ENCODE peak calls at places on chromosomes 13 and 19, in six cellular contexts. G is ascending aorta, W is fibroblast of lung, T is adrenal gland, Y is gastrocnemius medialis, E is mesendoderm. I is an unnamed sample. For H3K4me1, the result is how much of the 10 kb centered on the place peaks cover.

GRCh38 chr19:45591004-45591637 is 6.5 kb upstream of the OPA3 start:
- DNase-seq in G (no peak), W (peak), T (peak), Y (no peak), E (peak), I (no peak)

GRCh38 chr13:20482275-20482761 is 43.3 kb downstream of the CRYL1 start:
- DNase-seq in G (no peak), W (no peak), T (no peak), Y (no peak), E (peak), I (no peak)

GRCh38 chr13:100887729-100888151 is 213.1 kb upstream of the TMTC4 start:
- DNase-seq in G (no peak), W (peak), T (peak), Y (no peak), E (peak), I (no peak)

GRCh38 chr13:74423434-74423833 is 289.2 kb upstream of the KLF12 start:
- DNase-seq in G (no peak), W (peak), T (no peak), Y (no peak), E (no peak), I (no peak)

GRCh38 chr13:114089751-114090400 is 42.5 kb downstream of the RASA3 start:
- DNase-seq in G (no peak), W (no peak), T (peak), Y (no peak), E (no peak), I (no peak)

GRCh38 chr13:113458218-113459065 is 5.2 kb upstream of the ADPRHL1 start:
- DNase-seq in G (no peak), W (peak), T (no peak), Y (no peak), E (peak), I (no peak)

GRCh38 chr13:41004875-41005693 is 14.0 kb downstream of the ELF1 start:
- DNase-seq in G (no peak), W (no peak), T (no peak), Y (no peak), E (no peak), I (peak)

GRCh38 chr13:59391696-59392095 is 772.0 kb downstream of the DIAPH3 start:
- DNase-seq in G (no peak), W (peak), T (peak), Y (peak), E (peak), I (peak)

GRCh38 chr19:38933544-38933943 is 2.8 kb downstream of the MRPS12 start:
- DNase-seq in G (no peak), W (no peak), T (no peak), Y (no peak), E (no peak), I (no peak)

GRCh38 chr19:38930776-38931761 is at the start of gene MRPS12:
- DNase-seq in G (peak), W (peak), T (peak), Y (peak), E (peak), I (peak)

GRCh38 chr19:38928406-38929001 is 2.1 kb downstream of the SARS2 start:
- DNase-seq in G (no peak), W (no peak), T (no peak), Y (no peak), E (no peak), I (no peak)

GRCh38 chr19:38929929-38930775 is at the start of gene SARS2:
- DNase-seq in G (peak), W (peak), T (peak), Y (peak), E (peak), I (peak)

DNA sequence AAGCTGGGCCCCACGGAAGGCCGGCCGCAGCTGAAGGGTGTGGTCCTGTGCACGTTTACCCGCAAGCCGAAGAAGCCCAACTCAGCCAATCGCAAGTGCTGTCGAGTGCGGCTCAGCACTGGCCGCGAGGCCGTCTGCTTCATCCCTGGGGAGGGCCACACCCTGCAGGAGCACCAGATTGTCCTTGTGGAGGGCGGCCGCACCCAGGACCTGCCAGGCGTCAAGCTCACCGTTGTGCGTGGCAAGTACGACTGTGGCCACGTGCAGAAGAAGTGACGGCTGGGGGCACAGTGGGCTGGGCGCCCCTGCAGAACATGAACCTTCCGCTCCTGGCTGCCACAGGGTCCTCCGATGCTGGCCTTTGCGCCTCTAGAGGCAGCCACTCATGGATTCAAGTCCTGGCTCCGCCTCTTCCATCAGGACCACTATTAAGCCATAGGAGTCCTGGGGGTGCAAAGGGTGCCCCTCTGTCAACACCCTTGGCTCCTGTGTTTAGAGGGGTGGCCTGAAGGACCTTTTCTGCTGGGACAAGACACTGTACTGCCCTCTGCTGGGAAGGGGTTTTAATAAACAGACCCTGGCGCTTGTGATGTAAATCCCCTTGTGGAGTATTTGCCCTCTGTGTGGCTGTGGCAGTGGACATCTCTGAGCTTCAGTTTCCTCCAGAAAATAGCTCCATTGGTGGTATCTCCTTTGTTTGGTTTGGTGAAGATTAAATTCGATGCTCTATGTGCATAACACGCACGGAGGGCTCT is 1.9 kb downstream of the MRPS12 start:
- DNase-seq in G (no peak), W (peak), T (no peak), Y (no peak), E (peak), I (no peak)
- H3K4me1 ChIP-seq in G (under half), W (under half), T (under half), Y (under half), E (under half), I (under half)

DNA sequence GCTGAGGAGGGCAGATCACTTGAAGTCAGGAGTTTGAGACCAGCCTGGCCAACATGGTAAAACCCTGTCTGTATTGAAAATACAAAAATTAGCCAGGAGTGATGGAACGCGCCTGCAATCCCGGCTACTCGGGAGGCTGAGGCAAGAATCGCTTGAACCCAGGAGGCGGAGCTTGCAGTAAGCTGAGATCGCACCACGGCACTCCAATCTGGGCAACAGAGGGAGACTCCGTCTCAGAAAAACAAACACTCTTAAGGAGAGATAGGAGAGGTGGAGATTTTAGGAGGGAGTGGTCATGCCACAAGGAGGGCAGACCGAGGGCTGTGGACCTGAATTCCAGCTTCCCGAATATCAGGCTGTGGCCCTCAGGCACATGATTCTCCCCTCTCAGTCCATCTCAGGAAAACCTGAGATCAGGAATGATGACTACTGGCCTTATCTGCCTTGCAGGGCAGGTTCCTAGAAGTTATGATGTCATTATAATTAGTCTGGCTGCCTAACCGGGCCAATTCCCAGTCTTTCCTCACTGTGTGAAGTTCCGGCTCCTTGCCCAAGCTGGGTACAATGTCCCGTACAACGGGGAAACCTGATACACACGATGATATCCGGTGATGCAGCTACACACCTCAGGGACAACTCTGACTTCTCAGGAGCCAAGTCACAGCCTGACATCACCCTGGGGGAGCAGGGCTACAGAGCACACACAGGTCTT is 2.5 kb downstream of the SLC35E1 start:
- DNase-seq in G (no peak), W (no peak), T (no peak), Y (no peak), E (peak), I (no peak)
- H3K4me1 ChIP-seq in G (under half), W (under half), T (under half), Y (under half), E (under half), I (half or more)

GRCh38 chr13:97264663-97265062 is 42.5 kb downstream of the MBNL2 start:
- DNase-seq in G (no peak), W (no peak), T (no peak), Y (no peak), E (no peak), I (no peak)
- H3K4me1 ChIP-seq in G (under half), W (under half), T (half or more), Y (half or more), E (under half), I (under half)

GRCh38 chr19:40586611-40587010 is 9.9 kb downstream of the SHKBP1 start:
- DNase-seq in G (no peak), W (no peak), T (no peak), Y (no peak), E (no peak), I (no peak)

GRCh38 chr19:40588110-40588854 is 11.6 kb downstream of the SHKBP1 start:
- DNase-seq in G (no peak), W (peak), T (no peak), Y (no peak), E (no peak), I (no peak)

GRCh38 chr19:40585241-40585640 is 8.6 kb downstream of the SHKBP1 start:
- DNase-seq in G (no peak), W (no peak), T (no peak), Y (no peak), E (no peak), I (no peak)

GRCh38 chr19:40584007-40584406 is 7.3 kb downstream of the SHKBP1 start:
- DNase-seq in G (no peak), W (no peak), T (no peak), Y (no peak), E (no peak), I (no peak)

DNA sequence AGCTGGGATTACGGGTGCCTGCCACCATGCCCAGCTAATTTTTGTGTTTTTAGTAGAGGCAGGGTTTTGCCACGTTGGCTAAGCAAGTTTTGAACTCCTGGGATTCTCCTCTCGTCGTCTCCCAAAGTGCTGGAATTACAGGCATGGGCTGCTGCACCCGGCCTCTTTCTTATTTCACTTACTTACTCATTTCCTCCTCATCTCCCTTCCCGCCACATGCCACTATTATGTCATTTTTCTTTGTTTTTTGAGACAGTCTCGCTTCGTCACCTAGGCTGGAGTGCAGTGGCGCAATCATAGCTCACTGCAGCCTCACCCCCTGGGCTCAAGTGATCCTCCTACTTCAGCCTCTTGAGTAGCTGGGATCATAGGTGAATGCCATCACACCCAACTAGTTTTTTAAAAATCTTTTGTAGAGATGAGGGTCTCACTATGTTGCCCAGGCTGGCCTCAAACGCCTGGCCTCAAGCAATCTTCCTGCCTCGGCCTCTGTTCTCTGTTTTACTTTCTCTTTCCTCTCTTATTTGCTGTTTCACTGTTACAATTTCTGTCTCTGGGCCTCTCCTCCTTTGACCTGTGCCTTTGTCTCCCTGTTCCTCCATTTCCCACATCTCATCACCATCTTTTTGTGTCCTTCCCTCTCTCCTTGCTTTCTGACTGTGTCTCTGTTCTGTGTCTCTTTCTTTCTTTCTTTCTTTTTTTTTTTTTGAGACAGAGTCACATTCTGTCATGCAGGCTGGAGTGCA is 9.2 kb downstream of the SHKBP1 start:
- DNase-seq in G (no peak), W (peak), T (no peak), Y (no peak), E (no peak), I (no peak)
- H3K4me1 ChIP-seq in G (under half), W (under half), T (under half), Y (under half), E (under half), I (under half)

I was measured in CD4-positive, CD25-positive, alpha-beta regulatory T cell.